ENCODE peak calls at places on chromosomes 6 and 20, in ten cellular contexts. E is tibial artery, V is IMR-90, G is HCT116, D is PC-9, U is foreskin keratinocyte, Q is lower lobe of right lung, C is heart left ventricle, X is PC-3, I is uterus. K is an unnamed sample. For H3K4me1, the result is how much of the 10 kb centered on the place peaks cover.

GRCh38 chr6:43269273-43270007 is 26.2 kb downstream of the TTBK1 start:
- DNase-seq in X (no peak), E (no peak), I (no peak), C (no peak), U (no peak), V (no peak), D (no peak), Q (no peak), G (no peak), K (no peak)

GRCh38 chr6:117338567-117338966 is 73.2 kb downstream of the VGLL2 start:
- DNase-seq in U (no peak), D (no peak), V (no peak), I (no peak), Q (no peak), G (no peak), C (peak), X (no peak), E (no peak), K (no peak)

GRCh38 chr6:6681443-6681842 is 92.9 kb downstream of the LY86 start:
- DNase-seq in G (no peak), X (no peak), I (no peak), D (no peak), Q (no peak), U (no peak), C (no peak), E (no peak), V (no peak), K (no peak)

GRCh38 chr6:151835396-151835795 is 27.9 kb downstream of the ESR1 start:
- DNase-seq in I (no peak), E (no peak), U (no peak), C (no peak), X (no peak), V (no peak), G (no peak), D (no peak), Q (no peak), K (no peak)

GRCh38 chr6:170442596-170442995 is 110.5 kb downstream of the PSMB1 start:
- DNase-seq in U (no peak), V (no peak), I (no peak), D (no peak), X (no peak), G (no peak), Q (no peak), E (no peak), C (no peak), K (no peak)

GRCh38 chr20:19375301-19375885 is 163.0 kb downstream of the SLC24A3 start:
- DNase-seq in Q (no peak), G (no peak), I (no peak), X (no peak), U (no peak), C (no peak), V (no peak), D (no peak), E (no peak), K (no peak)

GRCh38 chr20:16729080-16729479 is 746 bp upstream of the SNRPB2 start:
- DNase-seq in V (no peak), D (no peak), I (no peak), G (no peak), U (no peak), X (no peak), Q (no peak), E (no peak), C (no peak), K (no peak)

GRCh38 chr6:4612636-4613171 is 163.5 kb upstream of the CDYL start:
- DNase-seq in D (no peak), V (peak), X (no peak), E (no peak), Q (no peak), U (peak), I (peak), G (no peak), C (no peak), K (no peak)

GRCh38 chr6:42224222-42225042 is 6.8 kb upstream of the MRPS10 start:
- DNase-seq in V (peak), Q (no peak), G (peak), E (no peak), U (peak), D (peak), I (no peak), C (no peak), X (peak), K (peak)

GRCh38 chr20:33709905-33710541 is 10.1 kb downstream of the PXMP4 start:
- DNase-seq in I (no peak), Q (no peak), V (no peak), X (no peak), G (no peak), C (no peak), E (no peak), D (no peak), U (no peak), K (no peak)

GRCh38 chr6:111520519-111520918 is 37.5 kb upstream of the REV3L start:
- DNase-seq in U (no peak), C (no peak), E (no peak), I (no peak), X (no peak), V (no peak), D (no peak), Q (no peak), G (no peak), K (no peak)

GRCh38 chr20:23331951-23332350 is 18.6 kb upstream of the NXT1 start:
- DNase-seq in X (peak), Q (no peak), G (no peak), D (no peak), I (no peak), V (no peak), C (no peak), E (no peak), U (no peak), K (no peak)

GRCh38 chr20:36177716-36178115 is 23.2 kb downstream of the EPB41L1 start:
- DNase-seq in U (no peak), D (no peak), Q (no peak), I (no peak), E (no peak), G (no peak), C (no peak), X (no peak), V (no peak), K (no peak)

GRCh38 chr6:44540881-44541280 is 153.4 kb downstream of the CDC5L start:
- DNase-seq in Q (no peak), E (peak), X (no peak), I (no peak), D (no peak), G (no peak), U (no peak), C (no peak), V (no peak), K (no peak)

GRCh38 chr20:43949741-43950618 is 35.3 kb downstream of the TOX2 start:
- DNase-seq in Q (peak), X (no peak), G (no peak), V (no peak), C (no peak), U (no peak), D (peak), E (no peak), I (no peak), K (peak)

GRCh38 chr6:146028250-146028789 is 542 bp upstream of the GRM1 start:
- DNase-seq in D (no peak), C (peak), I (peak), X (peak), U (peak), Q (peak), E (peak), G (no peak), V (peak), K (peak)

GRCh38 chr6:161496941-161497340 is 223.1 kb upstream of the AGPAT4 start:
- DNase-seq in V (no peak), X (no peak), Q (no peak), G (no peak), I (no peak), U (no peak), E (no peak), D (no peak), C (no peak), K (no peak)

DNA sequence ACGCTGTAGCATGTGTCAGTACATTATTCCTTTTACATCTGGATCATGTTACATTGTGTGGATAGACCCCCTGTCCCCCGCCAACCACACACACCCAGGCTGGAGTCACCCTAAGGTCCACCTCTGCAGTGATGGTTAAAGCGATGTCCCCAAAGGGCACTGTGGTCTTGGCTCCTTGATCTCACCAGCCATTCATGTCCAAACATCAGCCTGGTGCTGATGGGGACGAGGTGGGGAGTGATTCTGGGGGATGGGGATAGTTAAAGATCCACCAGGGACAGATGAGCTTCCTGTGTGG is 59.2 kb upstream of the FAM83D start:
- DNase-seq in Q (no peak), I (no peak), V (no peak), X (no peak), E (no peak), C (no peak), D (no peak), U (no peak), G (no peak), K (no peak)
- H3K4me1 ChIP-seq in Q (under half), I (under half), V (under half), X (under half), E (under half), C (under half), D (under half), U (under half), G (under half), K (under half)

GRCh38 chr6:56370127-56370540 is 122.8 kb upstream of the COL21A1 start:
- DNase-seq in X (peak), E (peak), I (peak), U (peak), Q (peak), G (peak), D (peak), V (no peak), C (peak), K (peak)
- TF ChIP-seq CTCF in X (peak), E (peak), I (peak), U (peak), Q (peak), G (peak), D (peak), V (no peak), C (peak), K (no peak)

DNA sequence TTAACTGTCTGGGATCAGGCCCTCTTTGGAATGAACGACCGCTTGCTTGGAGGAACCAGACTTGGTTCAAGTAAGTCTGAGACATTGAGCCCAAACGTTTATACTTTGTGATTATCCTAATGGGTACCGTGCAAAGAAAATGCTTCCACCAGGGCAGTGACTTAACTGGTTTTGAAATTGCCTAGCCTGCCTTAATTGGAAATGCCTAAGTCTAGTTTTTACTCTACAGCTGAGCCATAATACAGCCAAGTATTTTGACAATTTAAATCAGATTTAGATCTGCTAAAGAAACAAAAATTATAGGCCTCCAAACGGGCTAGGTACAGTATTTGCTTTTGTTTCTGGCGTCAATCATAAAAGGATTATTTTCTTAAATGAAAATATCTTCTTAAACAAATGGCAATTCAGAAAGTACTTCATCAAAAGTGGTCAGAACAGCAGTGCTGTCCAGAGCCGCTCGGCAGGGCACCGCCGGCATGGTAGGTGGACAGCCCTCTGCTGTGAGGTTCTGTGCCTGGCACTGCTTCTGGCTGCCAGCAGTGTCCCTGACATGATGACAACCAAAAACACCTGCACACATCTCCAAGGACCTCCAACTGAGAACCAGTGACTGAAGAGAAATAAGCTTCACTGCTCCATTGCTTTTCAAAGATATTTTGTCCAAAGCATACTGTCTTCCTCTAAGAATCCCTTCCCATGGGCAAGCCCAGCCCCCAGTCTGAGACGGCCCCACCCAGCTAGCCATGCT is 55.6 kb downstream of the EZR start:
- DNase-seq in X (no peak), D (peak), U (no peak), E (no peak), C (no peak), I (no peak), V (no peak), G (no peak), Q (no peak), K (no peak)
- H3K4me1 ChIP-seq in X (under half), D (under half), U (under half), E (under half), C (under half), I (under half), V (under half), G (half or more), Q (under half), K (under half)

DNA sequence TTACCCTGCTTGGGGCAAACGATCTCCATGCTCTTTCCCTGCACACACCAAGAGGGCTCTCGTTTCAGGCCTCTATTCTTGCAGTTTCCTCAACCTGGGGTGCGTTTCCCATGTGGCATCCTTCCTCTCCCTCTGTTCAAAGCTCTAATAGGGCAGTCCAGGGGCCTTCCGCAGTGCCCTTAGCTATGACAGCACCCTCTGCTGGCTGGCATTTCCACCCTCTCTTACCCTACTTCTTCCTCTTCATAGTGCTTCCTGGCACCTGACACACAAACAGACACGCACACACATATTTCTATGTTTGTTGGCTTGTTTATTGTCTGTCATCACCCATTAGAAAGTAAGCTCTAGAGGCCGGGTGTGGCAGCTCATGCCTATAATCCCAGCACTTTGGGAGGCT is 294.0 kb downstream of the CLIC5 start:
- DNase-seq in E (no peak), C (no peak), U (no peak), D (no peak), G (no peak), Q (no peak), X (no peak), I (no peak), V (no peak), K (no peak)
- TF ChIP-seq CTCF in E (no peak), C (no peak), U (peak), D (peak), G (peak), Q (no peak), X (peak), I (no peak), V (no peak), K (peak)

GRCh38 chr6:15375018-15375417 is 129.1 kb downstream of the JARID2 start:
- DNase-seq in E (no peak), I (no peak), Q (no peak), D (no peak), V (no peak), X (no peak), U (no peak), G (no peak), C (no peak), K (no peak)
- H3K4me1 ChIP-seq in E (under half), I (under half), Q (under half), D (under half), V (under half), X (under half), U (under half), G (under half), C (under half), K (under half)

DNA sequence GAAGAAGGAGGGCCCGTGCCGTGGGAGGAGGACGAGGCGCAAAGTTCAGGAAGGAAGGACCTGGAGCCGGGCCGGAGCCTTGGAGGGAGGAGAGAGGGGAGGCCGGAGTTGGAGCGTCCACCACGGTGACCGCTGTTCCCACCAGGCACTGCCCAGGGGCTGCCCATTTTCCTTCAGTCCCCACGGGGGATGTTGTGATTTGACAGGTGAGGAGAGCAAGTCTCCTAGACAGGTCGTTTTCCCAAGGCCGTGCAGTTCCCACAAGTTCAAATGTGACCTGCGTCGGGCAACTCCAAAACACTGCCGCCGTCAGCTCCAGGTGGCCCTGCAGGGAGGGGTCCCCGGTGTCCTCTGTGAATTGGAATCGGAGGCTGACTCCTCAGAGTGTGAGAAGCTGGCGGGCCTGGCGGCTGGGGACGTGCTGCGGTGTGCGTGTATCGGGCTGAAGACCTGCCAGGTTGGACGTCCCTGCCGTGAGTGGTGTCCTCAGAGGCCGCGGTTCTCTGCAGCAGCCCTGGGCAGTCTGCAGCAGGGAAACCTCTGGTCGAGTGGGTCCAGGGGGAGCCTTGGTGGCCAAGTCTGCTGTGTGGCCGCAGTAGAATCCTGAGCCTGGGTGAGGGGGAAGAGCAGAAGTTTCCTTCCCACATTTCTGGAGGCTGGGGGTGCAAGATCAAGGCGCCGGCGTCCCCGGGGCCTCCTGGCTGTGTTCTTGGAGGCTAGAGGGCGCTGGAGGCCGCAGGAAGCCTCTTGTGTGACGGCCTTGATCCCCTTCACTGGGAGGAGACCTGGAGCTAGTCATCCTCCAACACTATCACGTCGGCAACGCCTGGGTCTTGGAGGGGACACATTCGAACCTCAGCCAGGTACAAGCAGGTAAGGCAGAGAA is 115.0 kb upstream of the FRMD1 start:
- DNase-seq in G (peak), C (no peak), Q (no peak), I (peak), U (no peak), E (peak), D (no peak), V (no peak), X (no peak), K (no peak)
- TF ChIP-seq CTCF in G (peak), C (no peak), Q (no peak), I (no peak), U (peak), E (no peak), D (no peak), V (no peak), X (no peak), K (no peak)

DNA sequence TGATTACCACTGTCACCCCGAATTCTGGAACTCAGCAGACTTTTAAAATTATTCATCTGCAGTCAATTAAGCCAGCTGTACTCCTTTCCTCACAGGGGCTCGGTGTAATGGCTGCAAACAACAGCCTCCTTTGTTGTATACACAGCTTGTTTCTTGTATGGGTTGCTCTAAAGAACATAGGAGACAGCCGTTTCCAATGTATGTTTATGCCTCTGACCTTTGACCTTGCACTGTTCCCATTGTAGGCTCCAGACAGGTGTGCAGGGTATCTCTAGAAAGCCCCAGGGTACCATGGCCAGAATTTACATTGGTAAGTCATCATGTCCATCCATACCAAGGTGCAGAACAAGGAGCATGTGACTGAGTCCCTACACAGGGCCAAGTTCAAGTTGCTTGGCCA is 11.5 kb upstream of the TENT5A start:
- DNase-seq in V (no peak), I (no peak), C (no peak), Q (no peak), E (no peak), G (no peak), X (no peak), U (no peak), D (no peak), K (no peak)
- H3K4me1 ChIP-seq in V (under half), I (under half), C (under half), Q (under half), E (under half), G (under half), X (under half), U (under half), D (under half), K (under half)

DNA sequence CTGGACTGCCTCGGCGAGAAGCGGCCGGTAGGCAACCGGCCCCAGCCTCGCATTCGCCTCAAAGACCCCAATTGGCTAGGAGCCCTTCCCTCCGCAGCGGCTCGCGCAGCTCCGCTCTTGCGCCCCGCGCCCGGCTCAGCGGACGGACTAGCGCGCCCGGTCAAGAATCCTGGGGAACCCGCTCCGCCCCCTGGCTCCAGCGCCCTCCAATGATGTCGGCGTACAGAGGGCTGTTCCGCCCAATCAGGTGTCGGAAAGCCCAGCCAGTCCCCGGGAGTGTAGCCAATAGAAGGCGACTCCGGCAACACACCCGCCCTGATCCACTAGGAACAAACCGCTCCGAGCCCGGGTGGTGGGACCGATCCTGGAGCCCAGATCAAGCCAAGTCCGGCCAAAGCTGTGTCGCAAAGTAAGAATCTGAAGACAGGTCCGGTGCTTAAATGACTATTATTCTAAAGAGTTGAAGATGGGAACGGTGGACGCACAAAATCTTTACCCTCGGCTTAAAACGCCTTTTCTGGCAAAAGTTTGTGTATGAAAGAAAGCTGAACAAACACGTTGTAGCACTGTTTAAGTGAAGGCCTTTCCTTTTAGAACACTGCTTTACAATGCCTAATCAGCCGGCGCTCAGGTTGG is 132.2 kb downstream of the OGFRL1 start:
- DNase-seq in G (no peak), I (peak), E (peak), U (peak), D (peak), V (peak), Q (peak), X (peak), C (peak), K (peak)
- TF ChIP-seq CTCF in G (no peak), I (no peak), E (no peak), U (no peak), D (no peak), V (no peak), Q (no peak), X (no peak), C (no peak), K (no peak)

GRCh38 chr6:163370807-163371206 is 43.7 kb upstream of the QKI start:
- DNase-seq in U (no peak), Q (no peak), I (no peak), D (no peak), C (no peak), E (no peak), G (no peak), V (no peak), X (no peak), K (no peak)
- H3K4me1 ChIP-seq in U (under half), Q (under half), I (under half), D (under half), C (under half), E (under half), G (under half), V (under half), X (under half), K (under half)

GRCh38 chr6:123777554-123777953 is 26.1 kb upstream of the NKAIN2 start:
- DNase-seq in Q (no peak), C (no peak), D (no peak), G (no peak), U (peak), X (peak), V (peak), E (no peak), I (no peak), K (no peak)
- TF ChIP-seq CTCF in Q (no peak), C (no peak), D (peak), G (peak), U (peak), X (peak), V (peak), E (no peak), I (no peak), K (peak)

K was measured in fibroblast of lung.